ENCODE peak calls at places on chromosomes 12 and 14, in four cellular contexts. A is lung; Z is stimulated activated CD8-positive, alpha-beta memory T cell treated with anti-CD3 and anti-CD28 coated beads, Interleukin-4, amount 100 ng/mL, for 1 hour; K is iPS-NIHi11. E is an unnamed sample.

GRCh38 chr12:92648242-92649031 is 54.4 kb upstream of the PLEKHG7 start:
- DNase-seq in A (no peak), K (no peak), Z (no peak), E (no peak)

GRCh38 chr14:103109789-103110415 is 13.4 kb upstream of the TNFAIP2 start:
- DNase-seq in K (peak), Z (no peak), A (no peak), E (no peak)

GRCh38 chr12:14885718-14886201 is at the start of gene MGP:
- DNase-seq in Z (no peak), K (no peak), A (peak), E (no peak)

GRCh38 chr14:98580131-98580678 is 691.8 kb downstream of the BCL11B start:
- DNase-seq in A (peak), Z (no peak), K (peak), E (no peak)

GRCh38 chr12:7498832-7499231 is 4.7 kb downstream of the CD163 start:
- DNase-seq in K (no peak), Z (no peak), A (no peak), E (no peak)

GRCh38 chr12:109542014-109542413 is 31.3 kb downstream of the MMAB start:
- DNase-seq in Z (no peak), A (no peak), K (no peak), E (no peak)

GRCh38 chr12:1749019-1749418 is 58.1 kb downstream of the ADIPOR2 start:
- DNase-seq in K (no peak), Z (no peak), A (no peak), E (no peak)

GRCh38 chr12:111448831-111449790 is 43.4 kb downstream of the SH2B3 start:
- DNase-seq in K (no peak), A (no peak), Z (no peak), E (no peak)

GRCh38 chr14:23056956-23057756 is at the start of gene CDH24:
- DNase-seq in Z (peak), A (peak), K (peak), E (no peak)

GRCh38 chr12:104669851-104670337 is 213.1 kb downstream of the CHST11 start:
- DNase-seq in A (peak), Z (no peak), K (no peak), E (no peak)